ENCODE peak calls at places on chromosome 16, in six cellular contexts. K is HEK293T, N is amygdala, Z is A549, M is LoVo, P is stromal cell of bone marrow. U is an unnamed sample.

GRCh38 chr16:8607214-8607613 is 14.3 kb upstream of the METTL22 start:
- DNase-seq in K (no peak), N (no peak), Z (no peak), M (no peak), P (no peak), U (no peak)

GRCh38 chr16:477287-477686 is 50.2 kb upstream of the CAPN15 start:
- DNase-seq in K (no peak), N (no peak), Z (no peak), M (no peak), P (no peak), U (no peak)

GRCh38 chr16:30010817-30011504 is at the start of gene DOC2A:
- DNase-seq in K (peak), N (no peak), Z (no peak), M (no peak), P (no peak), U (no peak)

GRCh38 chr16:57615813-57616212 is 12.6 kb upstream of the ADGRG1 start:
- DNase-seq in K (no peak), N (no peak), Z (no peak), M (no peak), P (no peak), U (no peak)

GRCh38 chr16:47834485-47835024 is 321.2 kb downstream of the ABCC12 start:
- DNase-seq in K (no peak), N (no peak), Z (no peak), M (no peak), P (no peak), U (no peak)

GRCh38 chr16:89004209-89004831 is 27.3 kb upstream of the CBFA2T3 start:
- DNase-seq in K (peak), N (no peak), Z (no peak), M (no peak), P (no peak), U (no peak)

GRCh38 chr16:12703935-12704334 is 99.8 kb downstream of the CPPED1 start:
- DNase-seq in K (no peak), N (no peak), Z (no peak), M (no peak), P (no peak), U (no peak)

GRCh38 chr16:35180970-35181369 is 1721.6 kb downstream of the TP53TG3F start:
- DNase-seq in K (no peak), N (no peak), Z (no peak), M (no peak), P (no peak), U (no peak)

GRCh38 chr16:23821467-23821866 is 14.3 kb upstream of the PRKCB start:
- DNase-seq in K (no peak), N (no peak), Z (no peak), M (no peak), P (no peak), U (no peak)

GRCh38 chr16:74522160-74522559 is 84.8 kb downstream of the GLG1 start:
- DNase-seq in K (no peak), N (no peak), Z (no peak), M (no peak), P (no peak), U (no peak)

GRCh38 chr16:89009343-89010209 is 32.6 kb upstream of the CBFA2T3 start:
- DNase-seq in K (no peak), N (no peak), Z (no peak), M (peak), P (no peak), U (peak)

GRCh38 chr16:9072806-9073341 is 18.6 kb upstream of the HAPSTR1 start:
- DNase-seq in K (no peak), N (no peak), Z (no peak), M (no peak), P (peak), U (no peak)

GRCh38 chr16:56140645-56141044 is 50.6 kb upstream of the GNAO1 start:
- DNase-seq in K (no peak), N (no peak), Z (no peak), M (no peak), P (no peak), U (no peak)

GRCh38 chr16:86664518-86665318 is 86.4 kb downstream of the FOXL1 start:
- DNase-seq in K (no peak), N (no peak), Z (peak), M (peak), P (peak), U (peak)

GRCh38 chr16:12440233-12440530 is 363.5 kb downstream of the CPPED1 start:
- DNase-seq in K (no peak), N (no peak), Z (no peak), M (no peak), P (no peak), U (no peak)